ENCODE peak calls at places on chromosomes 16 and 17, in eight cellular contexts. B is endothelial cell of umbilical vein, K is mesenchymal stem cell, S is mammary epithelial cell, G is fibroblast of lung, V is endodermal cell, N is SK-N-SH, Z is neuronal stem cell. I is an unnamed sample.

GRCh38 chr16:69564845-69565610 is 738 bp upstream of the NFAT5 start:
- DNase-seq in N (no peak), Z (no peak), V (no peak), S (peak; percentile 16), B (peak; percentile 49), G (peak; percentile 13), K (peak; percentile 30), I (peak; percentile 38)

GRCh38 chr17:28842282-28843012 is at the start of gene FAM222B:
- DNase-seq in N (peak; percentile 99), K (peak; percentile 90), G (peak; percentile 73), Z (peak; percentile 88), B (peak; percentile 87), V (peak; percentile 98), S (peak; percentile 76), I (peak; percentile 95)

GRCh38 chr17:81683208-81683583 is 401 bp downstream of the ARL16 start:
- DNase-seq in S (no peak), N (no peak), Z (no peak), B (no peak), V (no peak), G (no peak), K (no peak), I (no peak)

GRCh38 chr16:61128545-61129323 is 907.5 kb downstream of the CDH8 start:
- DNase-seq in B (no peak), N (peak; percentile 3), Z (no peak), G (no peak), K (no peak), S (no peak), V (no peak), I (no peak)

GRCh38 chr17:81093576-81094223 is 58.7 kb downstream of the BAIAP2 start:
- DNase-seq in Z (no peak), K (no peak), S (no peak), V (no peak), B (no peak), G (no peak), N (peak; percentile 71), I (no peak)

GRCh38 chr17:45013021-45013997 is 38.1 kb downstream of the DCAKD start:
- DNase-seq in S (no peak), Z (no peak), G (no peak), K (no peak), V (peak; percentile 78), N (no peak), B (no peak), I (no peak)

GRCh38 chr17:45834471-45835396 is 9.9 kb upstream of the SPPL2C start:
- DNase-seq in Z (no peak), N (no peak), K (no peak), V (no peak), G (no peak), B (no peak), S (no peak), I (no peak)

GRCh38 chr17:57604771-57605733 is 140.0 kb downstream of the CCDC182 start:
- DNase-seq in V (no peak), N (peak; percentile 89), S (no peak), B (no peak), G (peak; percentile 55), K (peak; percentile 64), Z (no peak), I (peak; percentile 81)

GRCh38 chr17:60435244-60436170 is 13.2 kb downstream of the CHCT1 start:
- DNase-seq in K (peak; percentile 85), G (peak; percentile 81), B (peak; percentile 75), V (peak; percentile 91), N (peak; percentile 85), Z (peak; percentile 77), S (peak; percentile 71), I (peak; percentile 96)

GRCh38 chr16:57669476-57670162 is 1.5 kb downstream of the ADGRG3 start:
- DNase-seq in V (peak; percentile 42), B (no peak), K (no peak), N (no peak), G (no peak), S (no peak), Z (no peak), I (no peak)

GRCh38 chr17:40321502-40322416 is 12.8 kb downstream of the RARA start:
- DNase-seq in G (no peak), V (no peak), B (no peak), Z (no peak), S (no peak), N (no peak), K (no peak), I (no peak)

GRCh38 chr17:59618894-59619312 is 792 bp upstream of the CLTC start:
- DNase-seq in S (no peak), B (no peak), N (peak; percentile 87), Z (no peak), K (no peak), G (no peak), V (no peak), I (peak; percentile 98)

GRCh38 chr16:31538199-31538598 is 10.5 kb downstream of the AHSP start:
- DNase-seq in S (no peak), N (no peak), B (no peak), K (no peak), V (no peak), Z (no peak), G (no peak), I (no peak)

GRCh38 chr16:58464047-58464915 is 35.7 kb upstream of the NDRG4 start:
- DNase-seq in Z (peak; percentile 39), B (no peak), S (peak; percentile 31), G (no peak), N (peak; percentile 82), V (peak; percentile 79), K (no peak), I (peak; percentile 32)

GRCh38 chr16:24993722-24994686 is 21.2 kb downstream of the ARHGAP17 start:
- DNase-seq in K (peak; percentile 93), S (peak; percentile 87), V (no peak), Z (no peak), G (peak; percentile 97), B (peak; percentile 74), N (no peak), I (peak; percentile 85)

GRCh38 chr16:57875347-57875746 is 73.1 kb upstream of the KIFC3 start:
- DNase-seq in S (no peak), Z (no peak), K (no peak), B (no peak), N (no peak), G (no peak), V (peak; percentile 48), I (no peak)

GRCh38 chr17:35148144-35148543 is 527 bp downstream of the UNC45B start:
- DNase-seq in Z (no peak), N (no peak), B (no peak), K (no peak), G (no peak), V (no peak), S (no peak), I (no peak)

GRCh38 chr17:51166987-51167931 is 1.0 kb downstream of the NME2 start:
- DNase-seq in V (peak; percentile 90), K (peak; percentile 70), Z (peak; percentile 39), S (peak; percentile 36), B (peak; percentile 62), N (peak; percentile 95), G (peak; percentile 22), I (peak; percentile 82)

GRCh38 chr16:85780281-85780680 is 19.1 kb downstream of the EMC8 start:
- DNase-seq in Z (no peak), S (no peak), N (no peak), B (no peak), G (no peak), K (no peak), V (no peak), I (no peak)

GRCh38 chr17:15238064-15238463 is 27.1 kb downstream of the PMP22 start:
- DNase-seq in N (no peak), Z (no peak), S (no peak), V (no peak), K (no peak), G (no peak), B (no peak), I (no peak)

GRCh38 chr16:57475711-57476339 is 10.5 kb downstream of the DOK4 start:
- DNase-seq in B (peak; percentile 56), N (peak; percentile 83), K (peak; percentile 76), Z (no peak), V (peak; percentile 98), S (no peak), G (peak; percentile 15), I (peak; percentile 36)

GRCh38 chr17:29710891-29711418 is 88.2 kb upstream of the CORO6 start:
- DNase-seq in V (no peak), G (peak; percentile 52), S (peak; percentile 95), Z (no peak), K (peak; percentile 91), B (no peak), N (peak; percentile 85), I (peak; percentile 51)

GRCh38 chr17:48812001-48812400 is 5.0 kb downstream of the TTLL6 start:
- DNase-seq in V (no peak), K (no peak), Z (no peak), S (no peak), G (no peak), B (no peak), N (no peak), I (no peak)

GRCh38 chr17:78796134-78796900 is 14.2 kb upstream of the CYTH1 start:
- DNase-seq in V (no peak), K (no peak), G (no peak), B (no peak), N (no peak), Z (no peak), S (no peak), I (no peak)
- H3K9ac ChIP-seq in V (no peak overlapping the region), K (no peak overlapping the region), G (no peak overlapping the region), B (no peak overlapping the region), N (no peak overlapping the region), Z (no peak overlapping the region), S (no peak overlapping the region), I (no peak overlapping the region)

GRCh38 chr17:68495081-68495480 is 17.1 kb upstream of the PRKAR1A start:
- DNase-seq in B (no peak), N (no peak), V (no peak), K (no peak), Z (no peak), G (no peak), S (no peak), I (no peak)

GRCh38 chr17:68489919-68490318 is 22.3 kb upstream of the PRKAR1A start:
- DNase-seq in B (no peak), Z (no peak), N (no peak), G (no peak), K (no peak), V (no peak), S (no peak), I (no peak)

GRCh38 chr17:68491381-68491849 is 20.8 kb upstream of the PRKAR1A start:
- DNase-seq in N (no peak), V (no peak), B (no peak), G (no peak), K (no peak), S (no peak), Z (no peak), I (no peak)

GRCh38 chr17:68491864-68492263 is 20.4 kb upstream of the PRKAR1A start:
- DNase-seq in V (no peak), Z (no peak), N (no peak), K (no peak), B (no peak), G (no peak), S (no peak), I (no peak)
- H3K4me1 ChIP-seq in V (no peaks in the 10 kb centered on the region), Z (no peaks in the 10 kb centered on the region), N (no peaks in the 10 kb centered on the region), K (no peaks in the 10 kb centered on the region), B (no peaks in the 10 kb centered on the region), G (no peaks in the 10 kb centered on the region), S (no peaks in the 10 kb centered on the region), I (peaks cover 24% of the 10 kb centered on the region)

GRCh38 chr17:79654350-79654959 is 43.6 kb upstream of the RBFOX3 start:
- DNase-seq in S (no peak), Z (no peak), G (no peak), N (no peak), B (no peak), V (no peak), K (no peak), I (no peak)
- H3K27me3 ChIP-seq in S (no peaks in the 10 kb centered on the region), Z (no peaks in the 10 kb centered on the region), G (no peaks in the 10 kb centered on the region), N (peaks cover 14% of the 10 kb centered on the region), B (peaks cover 2% of the 10 kb centered on the region), V (peaks cover 20% of the 10 kb centered on the region), K (peaks cover 65% of the 10 kb centered on the region), I (peaks cover 34% of the 10 kb centered on the region)

GRCh38 chr17:4544656-4545216 is 10.4 kb downstream of the MYBBP1A start:
- DNase-seq in V (no peak), S (no peak), B (no peak), G (no peak), K (no peak), N (no peak), Z (no peak), I (no peak)
- H3K9ac ChIP-seq in V (no peak overlapping the region), S (no peak overlapping the region), B (no peak overlapping the region), G (no peak overlapping the region), K (no peak overlapping the region), N (no peak overlapping the region), Z (no peak overlapping the region), I (no peak overlapping the region)

I was measured in adipocyte.